ENCODE peak calls at places on chromosomes 4 and X, in four cellular contexts. V is activated naive CD8-positive, alpha-beta T cell treated with anti-CD3 and anti-CD28 coated beads, Interleukin-2, amount 50 U/mL, for 16 hours; C is stimulated activated CD4-positive, alpha-beta T cell treated with anti-CD3 and anti-CD28 coated beads, Interleukin-2, amount 100 ng/mL, for 48 hours; T is stimulated activated CD8-positive, alpha-beta memory T cell treated with anti-CD3 and anti-CD28 coated beads, Interleukin-7, amount 100 ng/mL, for 48 hours. F is an unnamed sample.

GRCh38 chr4:99816611-99817309 is at the start of gene DAPP1:
- DNase-seq in V (peak; percentile 25), C (peak; percentile 47), T (peak; percentile 79), F (peak; percentile 58)

GRCh38 chr4:38034986-38035882 is 75.0 kb downstream of the PTTG2 start:
- DNase-seq in V (peak; percentile 19), C (peak; percentile 38), T (peak; percentile 3), F (peak; percentile 49)

GRCh38 chrX:103396186-103396585 is 19.8 kb downstream of the BEX3 start:
- DNase-seq in V (no peak), C (no peak), T (no peak), F (no peak)

GRCh38 chrX:109660756-109661155 is 35.8 kb upstream of the KCNE5 start:
- DNase-seq in V (no peak), C (no peak), T (no peak), F (no peak)

GRCh38 chrX:1425381-1425780 is 27.3 kb downstream of the ASMTL start:
- DNase-seq in V (no peak), C (no peak), T (no peak), F (no peak)

GRCh38 chrX:68363984-68364383 is 69.3 kb downstream of the OPHN1 start:
- DNase-seq in V (no peak), C (no peak), T (no peak), F (no peak)

GRCh38 chr4:89175611-89176010 is 64.3 kb downstream of the TIGD2 start:
- DNase-seq in V (no peak), C (no peak), T (no peak), F (no peak)

GRCh38 chr4:5753366-5753765 is 42.4 kb downstream of the EVC start:
- DNase-seq in V (no peak), C (no peak), T (no peak), F (no peak)

GRCh38 chrX:150569155-150569477 is 695 bp downstream of the MTM1 start:
- DNase-seq in V (no peak), C (no peak), T (no peak), F (no peak)

GRCh38 chrX:72105436-72105835 is 26.3 kb downstream of the RTL5 start:
- DNase-seq in V (no peak), C (peak; percentile 7), T (peak; percentile 25), F (peak; percentile 57)

GRCh38 chr4:4789462-4789861 is 70.0 kb upstream of the MSX1 start:
- DNase-seq in V (no peak), C (no peak), T (no peak), F (no peak)

GRCh38 chrX:65607070-65607742 is 60.2 kb upstream of the MSN start:
- DNase-seq in V (no peak), C (no peak), T (no peak), F (no peak)

GRCh38 chrX:53479295-53479694 is 45.1 kb upstream of the HSD17B10 start:
- DNase-seq in V (no peak), C (no peak), T (no peak), F (peak; percentile 16)

F was measured in Jurkat, Clone E6-1.